ENCODE peak calls at places on chromosomes 3 and 15, in seven cellular contexts. V is tibial nerve; I is brain microvascular endothelial cell; C is endothelial cell; N is spleen; G is CD8-positive, alpha-beta T cell; U is psoas muscle. M is an unnamed sample.

GRCh38 chr3:54427951-54428871 is 305.9 kb downstream of the CACNA2D3 start:
- DNase-seq in V (peak; percentile 78), I (peak; percentile 70), C (peak; percentile 68), N (no peak), G (no peak), U (peak; percentile 63), M (peak; percentile 69)

GRCh38 chr3:187952849-187953248 is 201.1 kb upstream of the LPP start:
- DNase-seq in V (no peak), I (no peak), C (no peak), N (no peak), G (no peak), U (no peak), M (no peak)

GRCh38 chr3:38698061-38698460 is 48.6 kb upstream of the SCN5A start:
- DNase-seq in V (no peak), I (no peak), C (no peak), N (no peak), G (no peak), U (no peak), M (no peak)

GRCh38 chr3:27756877-27757276 is 34.8 kb upstream of the EOMES start:
- DNase-seq in V (no peak), I (no peak), C (no peak), N (no peak), G (no peak), U (no peak), M (no peak)

GRCh38 chr15:44676676-44677075 is 13.2 kb upstream of the SPG11 start:
- DNase-seq in V (no peak), I (no peak), C (no peak), N (no peak), G (no peak), U (no peak), M (no peak)

GRCh38 chr3:53803816-53804545 is 42.2 kb downstream of the CHDH start:
- DNase-seq in V (no peak), I (no peak), C (no peak), N (no peak), G (no peak), U (no peak), M (no peak)

GRCh38 chr3:158352551-158352950 is 218.4 kb upstream of the MLF1 start:
- DNase-seq in V (peak; percentile 18), I (no peak), C (no peak), N (no peak), G (no peak), U (no peak), M (no peak)

GRCh38 chr15:76866008-76866407 is 39.1 kb downstream of the SCAPER start:
- DNase-seq in V (no peak), I (no peak), C (no peak), N (no peak), G (no peak), U (peak; percentile 67), M (no peak)

GRCh38 chr3:179589143-179589542 is 15.3 kb downstream of the MRPL47 start:
- DNase-seq in V (no peak), I (no peak), C (no peak), N (no peak), G (no peak), U (no peak), M (no peak)

GRCh38 chr3:72960812-72961518 is 35.6 kb upstream of the PPP4R2 start:
- DNase-seq in V (peak; percentile 39), I (peak; percentile 20), C (no peak), N (no peak), G (no peak), U (peak; percentile 42), M (no peak)

GRCh38 chr3:13050446-13050845 is 22.8 kb downstream of the IQSEC1 start:
- DNase-seq in V (no peak), I (no peak), C (no peak), N (no peak), G (no peak), U (no peak), M (no peak)

GRCh38 chr3:183224581-183224980 is 28.5 kb upstream of the B3GNT5 start:
- DNase-seq in V (no peak), I (no peak), C (no peak), N (no peak), G (no peak), U (no peak), M (no peak)

GRCh38 chr3:149114458-149114857 is 15.0 kb upstream of the HPS3 start:
- DNase-seq in V (no peak), I (no peak), C (no peak), N (no peak), G (no peak), U (no peak), M (no peak)

GRCh38 chr15:77877869-77878577 is 199.5 kb downstream of the TBC1D2B start:
- DNase-seq in V (no peak), I (no peak), C (no peak), N (no peak), G (no peak), U (no peak), M (no peak)
- TF ChIP-seq CTCF in V (no peak), I (no peak), C (no peak), N (no peak), G (no peak), U (no peak), M (no peak)

GRCh38 chr3:24494616-24495333 is at the start of gene THRB:
- DNase-seq in V (peak; percentile 32), I (no peak), C (peak; percentile 73), N (peak; percentile 89), G (no peak), U (peak; percentile 91), M (peak; percentile 58)
- TF ChIP-seq CTCF in V (peak; percentile 18), I (peak; percentile 31), C (no peak), N (no peak), G (no peak), U (peak; percentile 46), M (peak; percentile 53)

DNA sequence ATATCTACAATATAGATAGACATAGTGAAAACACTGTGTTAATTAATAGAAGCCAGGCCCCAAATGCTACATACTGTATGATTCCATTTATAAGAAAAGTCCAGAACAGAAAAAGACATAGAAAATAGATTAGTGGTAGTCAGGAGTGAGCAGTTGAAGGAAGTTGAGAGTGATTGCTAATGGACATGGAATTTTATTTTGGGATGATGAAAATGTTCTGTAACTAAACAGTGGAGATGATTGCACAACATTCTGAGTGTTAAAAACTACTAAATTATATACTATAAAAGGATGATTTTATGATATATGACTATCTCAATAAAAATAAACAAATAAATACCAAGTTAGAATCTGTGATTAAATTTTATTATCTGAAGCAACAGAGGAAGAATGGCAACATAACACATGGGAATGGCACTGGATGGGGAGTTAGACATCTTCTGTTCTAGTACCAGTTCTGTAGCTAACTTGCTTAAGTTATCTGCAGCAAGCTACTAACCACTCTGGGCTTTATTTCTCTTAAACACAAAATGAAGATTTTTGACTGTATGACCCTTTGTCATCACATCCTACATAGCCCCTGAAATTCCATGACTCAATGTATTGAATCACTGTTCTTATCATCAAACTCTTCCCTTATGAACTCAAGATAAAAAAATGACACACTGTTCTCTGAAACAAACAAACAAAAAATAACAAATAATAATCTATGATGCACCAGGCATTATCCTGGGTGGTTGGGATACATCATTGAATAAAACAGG is 612.7 kb downstream of the TBL1XR1 start:
- DNase-seq in V (no peak), I (peak; percentile 14), C (no peak), N (no peak), G (no peak), U (no peak), M (no peak)
- TF ChIP-seq CTCF in V (no peak), I (no peak), C (no peak), N (no peak), G (no peak), U (no peak), M (no peak)

DNA sequence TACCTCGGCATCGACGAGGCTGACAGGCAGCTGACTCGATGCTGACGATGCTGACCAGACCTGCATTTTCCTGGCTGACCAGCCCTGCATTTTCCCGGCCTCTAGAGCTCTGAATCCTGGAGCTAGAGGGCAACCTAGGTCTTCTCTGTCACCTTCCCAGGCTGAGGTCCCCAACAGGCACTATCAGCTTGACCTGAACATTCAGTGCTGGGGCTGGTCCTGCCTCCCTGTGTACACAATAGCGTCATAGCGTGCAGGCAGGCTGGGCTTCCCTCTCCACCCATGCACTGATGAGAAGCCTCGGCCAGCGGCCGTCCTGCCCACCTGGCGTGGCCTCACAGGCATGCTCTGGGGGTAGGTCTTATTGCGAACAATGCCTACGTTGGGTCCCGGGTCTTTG is 62.3 kb upstream of the SNRPA1 start:
- DNase-seq in V (no peak), I (no peak), C (no peak), N (no peak), G (no peak), U (no peak), M (no peak)
- TF ChIP-seq CTCF in V (no peak), I (no peak), C (no peak), N (no peak), G (no peak), U (no peak), M (no peak)

M was measured in neural crest cell.